ENCODE peak calls at places on chromosomes 3 and 15, in eight cellular contexts. U is mammary epithelial cell, N is fibroblast of mammary gland, Z is BJ, A is MG63, D is heart left ventricle, L is K562, R is cardiac muscle cell. S is an unnamed sample.

GRCh38 chr3:50327943-50328691 is at the start of gene TUSC2:
- DNase-seq in Z (peak), D (peak), L (peak), U (peak), R (peak), N (peak), A (peak), S (peak)

GRCh38 chr15:68230157-68231100 is 901 bp upstream of the CLN6 start:
- DNase-seq in Z (no peak), L (no peak), D (no peak), A (no peak), U (no peak), N (peak), R (no peak), S (no peak)

GRCh38 chr3:160140756-160141155 is 84.5 kb upstream of the C3orf80 start:
- DNase-seq in D (no peak), A (no peak), N (no peak), Z (no peak), U (no peak), L (no peak), R (no peak), S (no peak)

GRCh38 chr15:75145027-75145841 is 56.4 kb upstream of the C15orf39 start:
- DNase-seq in R (no peak), U (no peak), N (no peak), D (no peak), L (no peak), Z (no peak), A (no peak), S (peak)

GRCh38 chr15:66720206-66721010 is 18.4 kb downstream of the SMAD6 start:
- DNase-seq in U (peak), D (no peak), L (peak), R (no peak), A (peak), Z (no peak), N (peak), S (peak)

GRCh38 chr3:129022114-129022994 is 21.2 kb downstream of the EFCC1 start:
- DNase-seq in D (peak), L (peak), R (no peak), A (peak), U (no peak), Z (no peak), N (peak), S (no peak)

GRCh38 chr3:158479051-158479450 is 91.9 kb upstream of the MLF1 start:
- DNase-seq in R (no peak), L (no peak), A (no peak), Z (no peak), U (no peak), N (no peak), D (no peak), S (no peak)

GRCh38 chr3:122754867-122755835 is 38.5 kb downstream of the HSPBAP1 start:
- DNase-seq in U (peak), Z (no peak), L (peak), A (no peak), R (peak), N (peak), D (no peak), S (peak)

GRCh38 chr15:63837032-63837431 is 3.3 kb upstream of the HERC1 start:
- DNase-seq in A (no peak), U (no peak), R (no peak), N (no peak), D (no peak), Z (no peak), L (no peak), S (no peak)

GRCh38 chr3:141878326-141878725 is 1.9 kb downstream of the ATP1B3 start:
- DNase-seq in N (no peak), R (no peak), D (no peak), A (no peak), U (no peak), Z (no peak), L (no peak), S (no peak)

GRCh38 chr3:193605876-193606275 is 12.9 kb downstream of the OPA1 start:
- DNase-seq in N (peak), R (peak), Z (no peak), L (peak), U (peak), A (peak), D (peak), S (peak)

GRCh38 chr3:43688245-43688650 is 2.5 kb upstream of the ABHD5 start:
- DNase-seq in U (no peak), A (no peak), N (no peak), Z (no peak), R (no peak), D (no peak), L (no peak), S (no peak)

GRCh38 chr3:159763466-159764210 is 225.0 kb upstream of the IL12A start:
- DNase-seq in L (peak), N (peak), U (peak), R (peak), Z (no peak), A (peak), D (peak), S (peak)

GRCh38 chr3:197912770-197913476 is 37.1 kb upstream of the RPL35A start:
- DNase-seq in R (no peak), U (no peak), N (peak), A (no peak), L (no peak), Z (no peak), D (no peak), S (no peak)

GRCh38 chr3:112873632-112874031 is 27.0 kb upstream of the CD200R1L start:
- DNase-seq in Z (no peak), N (no peak), R (no peak), A (no peak), L (no peak), U (no peak), D (no peak), S (no peak)

GRCh38 chr3:31562525-31562924 is 29.8 kb downstream of the STT3B start:
- DNase-seq in R (peak), N (no peak), A (no peak), U (no peak), Z (no peak), L (no peak), D (no peak), S (no peak)

GRCh38 chr3:190044142-190044541 is 76.6 kb downstream of the P3H2 start:
- DNase-seq in D (no peak), L (no peak), N (peak), Z (peak), R (no peak), U (peak), A (no peak), S (no peak)

GRCh38 chr3:104878395-104878794 is 488.3 kb upstream of the ALCAM start:
- DNase-seq in R (no peak), Z (no peak), L (no peak), A (no peak), N (peak), U (no peak), D (no peak), S (no peak)

GRCh38 chr15:58472821-58473581 is 41.2 kb downstream of the LIPC start:
- DNase-seq in D (no peak), R (no peak), A (peak), L (no peak), N (peak), Z (no peak), U (peak), S (peak)

GRCh38 chr3:129723558-129724324 is 117.3 kb upstream of the PLXND1 start:
- DNase-seq in R (peak), N (peak), L (no peak), U (peak), D (peak), A (peak), Z (peak), S (no peak)

GRCh38 chr15:41941644-41942415 is 30.5 kb downstream of the EHD4 start:
- DNase-seq in U (no peak), D (no peak), Z (no peak), L (no peak), N (no peak), A (no peak), R (no peak), S (peak)

GRCh38 chr15:69526086-69526485 is 73.5 kb downstream of the RPLP1 start:
- DNase-seq in R (no peak), D (no peak), L (no peak), U (no peak), Z (no peak), N (peak), A (peak), S (no peak)

GRCh38 chr15:86327230-86327865 is 247.7 kb downstream of the AGBL1 start:
- DNase-seq in R (no peak), A (no peak), U (peak), D (no peak), Z (no peak), L (no peak), N (peak), S (no peak)

GRCh38 chr3:11362600-11362999 is 90.4 kb downstream of the ATG7 start:
- DNase-seq in D (no peak), L (no peak), N (peak), Z (no peak), A (no peak), R (no peak), U (no peak), S (no peak)

GRCh38 chr3:101865751-101866509 is 16.6 kb downstream of the NFKBIZ start:
- DNase-seq in D (no peak), N (no peak), R (no peak), Z (no peak), A (no peak), U (no peak), L (peak), S (no peak)

GRCh38 chr3:165196577-165197561 is 685 bp upstream of the SLITRK3 start:
- DNase-seq in N (peak), Z (no peak), L (no peak), R (peak), D (no peak), A (peak), U (no peak), S (no peak)

GRCh38 chr15:92869977-92870644 is 30.0 kb upstream of the CHD2 start:
- DNase-seq in U (peak), A (no peak), Z (no peak), N (no peak), D (no peak), R (no peak), L (no peak), S (no peak)

GRCh38 chr15:68302729-68303128 is 25.2 kb downstream of the FEM1B start:
- DNase-seq in R (no peak), Z (no peak), N (no peak), U (no peak), D (no peak), L (no peak), A (no peak), S (no peak)

GRCh38 chr3:128922804-128923459 is 43.5 kb downstream of the ACAD9 start:
- DNase-seq in N (no peak), D (no peak), L (no peak), R (no peak), U (no peak), Z (no peak), A (no peak), S (no peak)

GRCh38 chr3:195897853-195898415 is 10.4 kb downstream of the TNK2 start:
- DNase-seq in R (no peak), D (no peak), Z (no peak), A (no peak), U (no peak), N (no peak), L (no peak), S (no peak)

GRCh38 chr3:22141769-22142168 is 390.8 kb upstream of the ZNF385D start:
- DNase-seq in Z (no peak), U (no peak), N (no peak), D (no peak), L (no peak), R (no peak), A (no peak), S (no peak)

DNA sequence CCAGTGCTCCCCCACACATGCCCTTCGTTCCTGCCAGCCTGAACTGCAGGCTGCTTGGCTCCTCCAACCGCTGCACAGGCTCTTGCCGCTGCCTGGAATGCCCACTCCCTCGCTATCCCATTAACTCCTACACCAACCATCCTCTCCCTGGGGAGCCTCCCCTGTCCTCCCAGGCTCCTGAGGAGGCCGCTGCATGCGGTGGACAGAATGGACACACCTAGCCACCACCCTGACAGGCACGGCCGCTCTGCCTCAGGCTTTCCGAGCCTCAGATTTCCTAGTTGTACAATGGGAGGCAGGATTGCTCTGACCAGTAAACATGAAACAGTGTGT is 2.3 kb downstream of the PLXNB1 start:
- DNase-seq in D (no peak), N (no peak), L (no peak), U (no peak), Z (no peak), A (no peak), R (no peak), S (no peak)
- H3K4me3 ChIP-seq in D (no peak), N (no peak), L (no peak), U (peak), Z (no peak), A (no peak), R (no peak), S (no peak)

GRCh38 chr15:56234804-56235203 is 8.9 kb downstream of the RFX7 start:
- DNase-seq in L (no peak), A (no peak), D (no peak), U (no peak), Z (no peak), N (peak), R (no peak), S (no peak)

GRCh38 chr15:56228352-56228751 is 15.3 kb downstream of the RFX7 start:
- DNase-seq in A (no peak), R (no peak), D (no peak), Z (no peak), U (no peak), N (no peak), L (no peak), S (no peak)

GRCh38 chr15:56233549-56233948 is 10.1 kb downstream of the RFX7 start:
- DNase-seq in U (no peak), L (no peak), A (no peak), Z (no peak), D (no peak), R (no peak), N (no peak), S (no peak)

GRCh38 chr15:56228854-56229253 is 14.8 kb downstream of the RFX7 start:
- DNase-seq in L (no peak), D (no peak), A (no peak), N (no peak), U (no peak), R (no peak), Z (no peak), S (no peak)

GRCh38 chr15:56232058-56232457 is 11.6 kb downstream of the RFX7 start:
- DNase-seq in U (no peak), Z (no peak), D (no peak), L (no peak), R (no peak), N (no peak), A (no peak), S (no peak)
- H3K4me3 ChIP-seq in U (no peak), Z (no peak), D (no peak), L (no peak), R (no peak), N (no peak), A (no peak), S (no peak)

GRCh38 chr3:134466366-134466765 is 19.4 kb downstream of the ANAPC13 start:
- DNase-seq in Z (no peak), U (no peak), N (no peak), R (no peak), L (no peak), A (no peak), D (no peak), S (no peak)

GRCh38 chr3:134460965-134461364 is 24.8 kb downstream of the ANAPC13 start:
- DNase-seq in U (peak), Z (peak), D (no peak), L (no peak), N (peak), R (no peak), A (no peak), S (no peak)

GRCh38 chr3:134462236-134463059 is 23.3 kb downstream of the ANAPC13 start:
- DNase-seq in Z (peak), A (no peak), U (no peak), L (no peak), R (no peak), N (peak), D (no peak), S (no peak)

GRCh38 chr3:134464693-134465385 is 20.9 kb downstream of the ANAPC13 start:
- DNase-seq in A (no peak), U (no peak), L (no peak), Z (no peak), N (peak), D (no peak), R (no peak), S (no peak)

GRCh38 chr3:134463676-134464611 is 21.8 kb downstream of the ANAPC13 start:
- DNase-seq in A (peak), Z (peak), D (peak), L (no peak), R (no peak), U (peak), N (peak), S (peak)
- H3K4me3 ChIP-seq in A (no peak), Z (no peak), D (no peak), L (no peak), R (no peak), U (no peak), N (no peak), S (no peak)

DNA sequence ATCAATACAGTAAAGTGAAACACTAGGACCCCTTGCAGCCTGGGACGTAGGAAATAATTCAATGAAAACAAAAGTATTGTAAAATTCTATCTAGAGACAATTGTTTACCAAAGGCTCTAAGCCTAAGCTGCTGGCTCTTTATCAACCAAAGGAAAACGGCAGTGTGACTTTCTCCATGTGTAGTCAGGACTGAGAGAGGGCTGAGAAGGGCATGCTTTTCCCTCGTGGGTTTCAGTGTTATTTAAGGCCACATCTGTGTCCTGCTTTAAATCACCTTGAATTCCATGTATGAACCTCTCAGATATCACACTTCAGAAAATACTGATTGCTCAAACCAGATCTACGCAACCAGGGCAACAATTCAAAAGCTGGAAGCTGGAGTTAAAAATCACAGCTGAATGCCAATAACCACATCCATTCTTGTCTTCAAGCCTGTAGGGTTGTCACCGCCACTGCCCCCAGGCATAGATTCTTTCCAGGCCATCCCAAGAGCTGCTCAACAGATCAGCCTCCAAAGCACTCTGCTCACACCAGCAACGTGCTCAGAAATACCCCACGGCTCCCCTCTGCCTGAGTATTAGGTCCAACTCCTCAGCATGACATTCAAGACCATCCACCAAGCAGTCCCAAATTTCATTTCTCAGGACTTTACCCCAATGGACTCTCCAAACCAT is 124.0 kb downstream of the SRGAP3 start:
- DNase-seq in R (peak), Z (no peak), L (no peak), U (no peak), N (no peak), D (no peak), A (no peak), S (no peak)
- H3K4me3 ChIP-seq in R (no peak), Z (no peak), L (no peak), U (no peak), N (no peak), D (no peak), A (no peak), S (no peak)

GRCh38 chr3:57091471-57091870 is 31.0 kb downstream of the SPATA12 start:
- DNase-seq in R (no peak), U (no peak), L (no peak), D (no peak), Z (peak), A (no peak), N (peak), S (no peak)

GRCh38 chr3:57091874-57092273 is 31.4 kb downstream of the SPATA12 start:
- DNase-seq in N (no peak), A (no peak), R (no peak), L (no peak), D (no peak), Z (no peak), U (no peak), S (no peak)

GRCh38 chr3:57087361-57088092 is 27.1 kb downstream of the SPATA12 start:
- DNase-seq in N (no peak), Z (no peak), R (no peak), A (no peak), L (no peak), U (no peak), D (no peak), S (no peak)

GRCh38 chr3:57088503-57088902 is 28.0 kb downstream of the SPATA12 start:
- DNase-seq in A (no peak), D (no peak), L (no peak), U (no peak), Z (no peak), N (no peak), R (no peak), S (no peak)

GRCh38 chr3:57089043-57089442 is 28.6 kb downstream of the SPATA12 start:
- DNase-seq in U (no peak), A (no peak), L (no peak), Z (no peak), D (no peak), R (no peak), N (no peak), S (no peak)
- H3K4me3 ChIP-seq in U (no peak), A (no peak), L (no peak), Z (no peak), D (no peak), R (no peak), N (no peak), S (no peak)

GRCh38 chr15:40290540-40291087 is 7.8 kb upstream of the ANKRD63 start:
- DNase-seq in N (no peak), A (no peak), Z (no peak), L (no peak), R (no peak), U (no peak), D (no peak), S (no peak)
- H3K4me3 ChIP-seq in N (no peak), A (no peak), Z (peak), L (peak), R (no peak), U (peak), D (peak), S (no peak)

GRCh38 chr3:38346584-38347410 is at the start of gene XYLB:
- DNase-seq in R (peak), N (peak), L (peak), A (peak), Z (no peak), D (peak), U (peak), S (peak)

GRCh38 chr3:38345879-38346583 is 554 bp upstream of the XYLB start:
- DNase-seq in U (no peak), D (no peak), L (no peak), N (no peak), Z (no peak), R (no peak), A (no peak), S (no peak)

GRCh38 chr3:38348903-38349302 is 2.3 kb downstream of the XYLB start:
- DNase-seq in U (peak), R (no peak), L (no peak), A (no peak), Z (no peak), D (no peak), N (peak), S (peak)

GRCh38 chr3:38349684-38350359 is 3.2 kb downstream of the XYLB start:
- DNase-seq in D (no peak), Z (no peak), A (no peak), U (no peak), N (peak), R (no peak), L (no peak), S (no peak)

DNA sequence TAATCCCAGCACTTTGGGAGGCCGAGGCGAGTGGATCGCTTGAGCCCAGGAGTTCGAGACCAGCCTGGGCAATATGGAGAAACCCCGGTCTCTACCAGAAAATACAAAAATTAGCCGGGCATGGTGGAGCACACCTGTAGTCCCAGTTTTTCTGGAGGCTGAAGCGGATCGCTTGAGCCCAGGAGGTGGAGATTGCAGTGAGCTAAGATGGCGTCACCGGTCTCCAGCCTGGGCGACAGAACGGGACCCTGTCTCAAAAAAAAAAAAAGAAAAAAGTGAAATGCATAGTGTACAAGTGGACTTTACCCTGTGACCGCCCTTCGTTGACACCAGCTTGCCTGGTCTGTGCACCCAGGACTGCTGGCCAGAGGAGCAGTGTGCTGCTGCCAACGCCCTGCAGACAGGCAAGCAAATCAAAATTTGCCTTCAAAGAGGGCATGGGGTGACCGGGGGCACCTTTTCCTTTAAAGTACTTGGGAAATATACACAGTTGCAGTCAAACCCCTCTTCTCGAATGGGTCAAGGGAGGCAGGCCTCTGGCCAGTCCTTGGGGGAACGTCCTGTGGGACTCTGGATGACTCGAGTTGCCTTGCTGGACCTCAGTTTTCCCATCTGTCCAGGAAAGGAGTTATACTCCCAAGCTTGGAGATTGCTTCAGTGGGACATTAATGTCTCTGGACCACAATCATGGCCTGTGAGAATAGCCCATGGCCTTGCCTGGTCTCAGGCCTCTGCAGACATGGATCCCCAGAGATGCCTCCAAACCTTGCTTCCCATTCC is 1.0 kb downstream of the XYLB start:
- DNase-seq in A (no peak), R (no peak), Z (no peak), U (no peak), L (no peak), N (no peak), D (no peak), S (no peak)
- H3K4me3 ChIP-seq in A (peak), R (no peak), Z (peak), U (peak), L (peak), N (peak), D (peak), S (peak)

GRCh38 chr3:48022178-48022577 is 6.0 kb upstream of the MAP4 start:
- DNase-seq in Z (no peak), L (no peak), R (no peak), N (no peak), D (no peak), U (no peak), A (no peak), S (no peak)
- H3K4me3 ChIP-seq in Z (no peak), L (no peak), R (no peak), N (no peak), D (no peak), U (no peak), A (no peak), S (no peak)

S was measured in SJSA1.